ENCODE peak calls at places on chromosomes 12 and 14, in five cellular contexts. L is HCT116, W is spleen, S is prostate gland, A is K562. P is an unnamed sample.
A peak's percentile ranks its signal among the peaks of the same experiment; 100 is the strongest.

GRCh38 chr12:9717070-9717925 is 15.6 kb downstream of the CLECL1 start:
- DNase-seq in L (no peak), W (no peak), S (no peak), A (no peak), P (no peak)

GRCh38 chr12:103020839-103021238 is 63.4 kb downstream of the ASCL1 start:
- DNase-seq in L (no peak), W (no peak), S (no peak), A (no peak), P (no peak)

GRCh38 chr12:42588308-42588836 is 1.2 kb downstream of the PRICKLE1 start:
- DNase-seq in L (no peak), W (no peak), S (no peak), A (no peak), P (no peak)

GRCh38 chr12:113019045-113019444 is 37.5 kb upstream of the DTX1 start:
- DNase-seq in L (no peak), W (no peak), S (no peak), A (no peak), P (no peak)

GRCh38 chr14:77914073-77914721 is 114.3 kb downstream of the ADCK1 start:
- DNase-seq in L (no peak), W (no peak), S (no peak), A (peak; percentile 64), P (no peak)

GRCh38 chr12:120762093-120762492 is 36.5 kb downstream of the ACADS start:
- DNase-seq in L (no peak), W (no peak), S (no peak), A (no peak), P (no peak)

GRCh38 chr14:99119554-99119953 is 152.4 kb downstream of the BCL11B start:
- DNase-seq in L (no peak), W (no peak), S (no peak), A (no peak), P (no peak)

GRCh38 chr14:36981832-36982528 is 190.4 kb downstream of the SLC25A21 start:
- DNase-seq in L (no peak), W (no peak), S (no peak), A (no peak), P (no peak)

GRCh38 chr14:29805415-29806123 is 122.1 kb downstream of the PRKD1 start:
- DNase-seq in L (no peak), W (no peak), S (no peak), A (no peak), P (no peak)

GRCh38 chr14:69047255-69047654 is 68.2 kb upstream of the ACTN1 start:
- DNase-seq in L (no peak), W (no peak), S (no peak), A (no peak), P (no peak)

GRCh38 chr14:93067088-93067487 is 48.6 kb downstream of the ITPK1 start:
- DNase-seq in L (no peak), W (no peak), S (no peak), A (no peak), P (no peak)

GRCh38 chr12:95117178-95117599 is 43.8 kb upstream of the NR2C1 start:
- DNase-seq in L (peak; percentile 64), W (no peak), S (peak; percentile 78), A (peak; percentile 54), P (peak; percentile 28)

GRCh38 chr12:94148841-94149780 is 734 bp downstream of the PLXNC1 start:
- DNase-seq in L (no peak), W (peak; percentile 93), S (no peak), A (no peak), P (no peak)

GRCh38 chr12:102883204-102883799 is 33.7 kb downstream of the PAH start:
- DNase-seq in L (peak; percentile 10), W (no peak), S (peak; percentile 14), A (peak; percentile 64), P (no peak)

GRCh38 chr12:74646831-74647230 is 109.2 kb downstream of the ATXN7L3B start:
- DNase-seq in L (peak; percentile 37), W (no peak), S (no peak), A (no peak), P (peak; percentile 70)

GRCh38 chr14:23441076-23441475 is 5.6 kb upstream of the MYH7 start:
- DNase-seq in L (no peak), W (no peak), S (no peak), A (no peak), P (no peak)

GRCh38 chr12:76264617-76265016 is 83.6 kb downstream of the BBS10 start:
- DNase-seq in L (no peak), W (no peak), S (peak; percentile 40), A (no peak), P (no peak)

GRCh38 chr14:64465856-64466554 is 706 bp downstream of the AKAP5 start:
- DNase-seq in L (no peak), W (no peak), S (no peak), A (no peak), P (peak; percentile 86)

GRCh38 chr14:73462078-73462715 is 3.9 kb upstream of the NUMB start:
- DNase-seq in L (no peak), W (no peak), S (peak; percentile 90), A (peak; percentile 38), P (no peak)

GRCh38 chr12:57837779-57838562 is 8.6 kb downstream of the CTDSP2 start:
- DNase-seq in L (no peak), W (no peak), S (no peak), A (no peak), P (peak; percentile 22)
- H3K4me3 ChIP-seq in L (no peak overlapping the region), W (peak overlapping the region; percentile 7), S (no peak overlapping the region), A (no peak overlapping the region), P (peak overlapping the region; percentile 49)

GRCh38 chr14:70828188-70828587 is 18.9 kb upstream of the MAP3K9 start:
- DNase-seq in L (no peak), W (no peak), S (no peak), A (no peak), P (no peak)

GRCh38 chr14:70833884-70834283 is 24.6 kb upstream of the MAP3K9 start:
- DNase-seq in L (no peak), W (no peak), S (no peak), A (no peak), P (no peak)

GRCh38 chr14:70831382-70831781 is 22.1 kb upstream of the MAP3K9 start:
- DNase-seq in L (no peak), W (no peak), S (no peak), A (no peak), P (no peak)

GRCh38 chr14:70836946-70837345 is 27.6 kb upstream of the MAP3K9 start:
- DNase-seq in L (no peak), W (no peak), S (no peak), A (no peak), P (no peak)

GRCh38 chr14:70832536-70833305 is 23.4 kb upstream of the MAP3K9 start:
- DNase-seq in L (no peak), W (no peak), S (no peak), A (no peak), P (no peak)
- TF ChIP-seq POLR2AphosphoS5 in L (no peak), W (no peak), S (no peak), A (no peak), P (no peak)

GRCh38 chr14:26389646-26390508 is 208.0 kb downstream of the NOVA1 start:
- DNase-seq in L (no peak), W (no peak), S (no peak), A (no peak), P (no peak)

GRCh38 chr14:26395726-26396125 is 202.1 kb downstream of the NOVA1 start:
- DNase-seq in L (no peak), W (no peak), S (no peak), A (no peak), P (no peak)

GRCh38 chr14:26394114-26394855 is 203.5 kb downstream of the NOVA1 start:
- DNase-seq in L (no peak), W (no peak), S (no peak), A (no peak), P (no peak)

DNA sequence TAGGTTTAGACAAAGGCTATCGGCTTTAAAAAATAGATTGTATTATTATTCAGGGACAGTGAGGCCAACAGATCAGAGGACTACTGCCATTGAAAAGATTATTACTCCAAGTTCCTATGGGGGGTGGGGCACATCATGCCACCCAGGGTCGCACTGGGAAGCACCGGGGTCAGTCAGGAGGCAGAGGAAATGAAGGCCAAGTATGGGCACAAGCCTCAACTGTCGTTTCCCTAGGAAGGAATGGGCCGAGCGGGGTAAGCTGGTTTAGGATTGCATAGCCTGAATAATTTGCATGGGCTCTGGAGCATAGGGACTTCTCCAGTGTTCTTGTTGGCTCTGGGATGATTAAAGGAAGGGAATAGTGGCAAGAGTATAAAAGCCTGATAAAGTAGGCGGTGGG is 205.3 kb downstream of the NOVA1 start:
- DNase-seq in L (no peak), W (no peak), S (no peak), A (no peak), P (no peak)
- H3K27ac ChIP-seq in L (no peak overlapping the region), W (no peak overlapping the region), S (no peak overlapping the region), A (no peak overlapping the region), P (no peak overlapping the region)

GRCh38 chr14:100694579-100695422 is 31.9 kb upstream of the DLK1 start:
- DNase-seq in L (no peak), W (no peak), S (no peak), A (no peak), P (no peak)
- H3K4me3 ChIP-seq in L (no peak overlapping the region), W (no peak overlapping the region), S (no peak overlapping the region), A (no peak overlapping the region), P (no peak overlapping the region)

GRCh38 chr14:79369359-79370332 is 841.7 kb downstream of the DIO2 start:
- DNase-seq in L (no peak), W (no peak), S (no peak), A (no peak), P (no peak)
- TF ChIP-seq POLR2AphosphoS5 in L (no peak), W (no peak), S (no peak), A (no peak), P (no peak)

P was measured in SK-N-MC.